ENCODE peak calls at places on chromosomes 12 and 14, in four cellular contexts. One of them, this sample, is unnamed.

GRCh38 chr14:96901227-96901626 is 104.0 kb downstream of the VRK1 start:
- DNase-seq in left cardiac atrium: no peak
- DNase-seq in fibroblast of lung: no peak
- DNase-seq in GM03348: no peak
- DNase-seq in this sample: no peak

GRCh38 chr12:39332661-39333175 is 110.2 kb downstream of the KIF21A start:
- DNase-seq in left cardiac atrium: no peak
- DNase-seq in fibroblast of lung: no peak
- DNase-seq in GM03348: no peak
- DNase-seq in this sample: no peak

GRCh38 chr12:18483723-18484325 is 222.5 kb downstream of the PIK3C2G start:
- DNase-seq in left cardiac atrium: no peak
- DNase-seq in fibroblast of lung: no peak
- DNase-seq in GM03348: no peak
- DNase-seq in this sample: no peak

GRCh38 chr14:55351111-55351510 is 60.5 kb downstream of the ATG14 start:
- DNase-seq in left cardiac atrium: no peak
- DNase-seq in fibroblast of lung: no peak
- DNase-seq in GM03348: no peak
- DNase-seq in this sample: no peak

GRCh38 chr12:43325786-43326185 is 226.2 kb downstream of the ADAMTS20 start:
- DNase-seq in left cardiac atrium: no peak
- DNase-seq in fibroblast of lung: no peak
- DNase-seq in GM03348: no peak
- DNase-seq in this sample: no peak

GRCh38 chr14:79378020-79378419 is 833.3 kb downstream of the DIO2 start:
- DNase-seq in left cardiac atrium: no peak
- DNase-seq in fibroblast of lung: no peak
- DNase-seq in GM03348: no peak
- DNase-seq in this sample: no peak

GRCh38 chr12:57738661-57739237 is at the start of gene AGAP2:
- DNase-seq in left cardiac atrium: no peak
- DNase-seq in fibroblast of lung: peak; percentile 27
- DNase-seq in GM03348: no peak
- DNase-seq in this sample: no peak

GRCh38 chr14:73786942-73787759 is 64.5 kb upstream of the PTGR2 start:
- DNase-seq in left cardiac atrium: peak; percentile 74
- DNase-seq in fibroblast of lung: peak; percentile 51
- DNase-seq in GM03348: peak; percentile 68
- DNase-seq in this sample: peak; percentile 62

GRCh38 chr12:92301329-92301728 is 155.7 kb upstream of the BTG1 start:
- DNase-seq in left cardiac atrium: no peak
- DNase-seq in fibroblast of lung: no peak
- DNase-seq in GM03348: no peak
- DNase-seq in this sample: no peak

GRCh38 chr12:108831309-108831991 is 25.9 kb downstream of the SSH1 start:
- DNase-seq in left cardiac atrium: no peak
- DNase-seq in fibroblast of lung: no peak
- DNase-seq in GM03348: no peak
- DNase-seq in this sample: no peak

GRCh38 chr14:36066636-36067035 is 109.9 kb downstream of the PTCSC3 start:
- DNase-seq in left cardiac atrium: no peak
- DNase-seq in fibroblast of lung: no peak
- DNase-seq in GM03348: no peak
- DNase-seq in this sample: no peak

GRCh38 chr14:103243764-103244737 is 90.0 kb upstream of the EIF5 start:
- DNase-seq in left cardiac atrium: no peak
- DNase-seq in fibroblast of lung: peak; percentile 22
- DNase-seq in GM03348: no peak
- DNase-seq in this sample: no peak

GRCh38 chr12:70919597-70920035 is 922 bp downstream of the PTPRR start:
- DNase-seq in left cardiac atrium: no peak
- DNase-seq in fibroblast of lung: peak; percentile 6
- DNase-seq in GM03348: peak; percentile 19
- DNase-seq in this sample: peak; percentile 19

GRCh38 chr12:31369712-31370521 is 44.0 kb upstream of the SINHCAF start:
- DNase-seq in left cardiac atrium: peak; percentile 63
- DNase-seq in fibroblast of lung: peak; percentile 43
- DNase-seq in GM03348: peak; percentile 57
- DNase-seq in this sample: peak; percentile 60

GRCh38 chr14:63282997-63283396 is 35.7 kb downstream of the GPHB5 start:
- DNase-seq in left cardiac atrium: no peak
- DNase-seq in fibroblast of lung: no peak
- DNase-seq in GM03348: no peak
- DNase-seq in this sample: no peak

GRCh38 chr12:92034858-92035401 is 110.7 kb downstream of the BTG1 start:
- DNase-seq in left cardiac atrium: peak; percentile 44
- DNase-seq in fibroblast of lung: peak; percentile 74
- DNase-seq in GM03348: peak; percentile 64
- DNase-seq in this sample: peak; percentile 48

GRCh38 chr12:6613776-6614512 is 6.8 kb upstream of the CHD4 start:
- DNase-seq in left cardiac atrium: peak; percentile 91
- DNase-seq in fibroblast of lung: peak; percentile 97
- DNase-seq in GM03348: peak; percentile 92
- DNase-seq in this sample: peak; percentile 93

GRCh38 chr14:104673481-104673880 is 15.9 kb upstream of the INF2 start:
- DNase-seq in left cardiac atrium: no peak
- DNase-seq in fibroblast of lung: no peak
- DNase-seq in GM03348: no peak
- DNase-seq in this sample: no peak

GRCh38 chr12:25458047-25458552 is 95.0 kb downstream of the LMNTD1 start:
- DNase-seq in left cardiac atrium: peak; percentile 36
- DNase-seq in fibroblast of lung: peak; percentile 94
- DNase-seq in GM03348: peak; percentile 81
- DNase-seq in this sample: peak; percentile 81

GRCh38 chr14:54168489-54168888 is 211.9 kb upstream of the BMP4 start:
- DNase-seq in left cardiac atrium: no peak
- DNase-seq in fibroblast of lung: no peak
- DNase-seq in GM03348: no peak
- DNase-seq in this sample: no peak

GRCh38 chr12:94284859-94285258 is 136.5 kb downstream of the PLXNC1 start:
- DNase-seq in left cardiac atrium: no peak
- DNase-seq in fibroblast of lung: no peak
- DNase-seq in GM03348: no peak
- DNase-seq in this sample: no peak

GRCh38 chr14:43204816-43205215 is 1302.3 kb downstream of the FSCB start:
- DNase-seq in left cardiac atrium: no peak
- DNase-seq in fibroblast of lung: no peak
- DNase-seq in GM03348: no peak
- DNase-seq in this sample: no peak

GRCh38 chr14:93490001-93490400 is 59.3 kb downstream of the UNC79 start:
- DNase-seq in left cardiac atrium: no peak
- DNase-seq in fibroblast of lung: no peak
- DNase-seq in GM03348: no peak
- DNase-seq in this sample: no peak

GRCh38 chr14:29741909-29742401 is 185.7 kb downstream of the PRKD1 start:
- DNase-seq in left cardiac atrium: no peak
- DNase-seq in fibroblast of lung: peak; percentile 87
- DNase-seq in GM03348: peak; percentile 44
- DNase-seq in this sample: peak; percentile 55

GRCh38 chr12:61870658-61871559 is 389.3 kb upstream of the USP15 start:
- DNase-seq in left cardiac atrium: no peak
- DNase-seq in fibroblast of lung: no peak
- DNase-seq in GM03348: no peak
- DNase-seq in this sample: no peak

GRCh38 chr14:103198429-103199140 is 75.3 kb downstream of the TNFAIP2 start:
- DNase-seq in left cardiac atrium: no peak
- DNase-seq in fibroblast of lung: peak; percentile 47
- DNase-seq in GM03348: peak; percentile 76
- DNase-seq in this sample: peak; percentile 83

GRCh38 chr12:52050116-52050770 is 999 bp upstream of the NR4A1 start:
- DNase-seq in left cardiac atrium: peak; percentile 44
- DNase-seq in fibroblast of lung: no peak
- DNase-seq in GM03348: no peak
- DNase-seq in this sample: peak; percentile 41

GRCh38 chr12:102702447-102703114 is 214.5 kb downstream of the PAH start:
- DNase-seq in left cardiac atrium: peak; percentile 38
- DNase-seq in fibroblast of lung: peak; percentile 50
- DNase-seq in GM03348: peak; percentile 55
- DNase-seq in this sample: peak; percentile 77

GRCh38 chr12:26227376-26227775 is 32.0 kb downstream of the SSPN start:
- DNase-seq in left cardiac atrium: no peak
- DNase-seq in fibroblast of lung: no peak
- DNase-seq in GM03348: no peak
- DNase-seq in this sample: no peak

GRCh38 chr12:106135781-106136180 is 3.0 kb downstream of the NUAK1 start:
- DNase-seq in left cardiac atrium: no peak
- DNase-seq in fibroblast of lung: peak; percentile 67
- DNase-seq in GM03348: peak; percentile 37
- DNase-seq in this sample: no peak

GRCh38 chr14:63345826-63346225 is 27.1 kb upstream of the GPHB5 start:
- DNase-seq in left cardiac atrium: no peak
- DNase-seq in fibroblast of lung: no peak
- DNase-seq in GM03348: no peak
- DNase-seq in this sample: no peak

GRCh38 chr12:62730649-62731377 is 204.1 kb downstream of the PPM1H start:
- DNase-seq in left cardiac atrium: no peak
- DNase-seq in fibroblast of lung: peak; percentile 92
- DNase-seq in GM03348: peak; percentile 61
- DNase-seq in this sample: peak; percentile 60

GRCh38 chr12:43758247-43758727 is 303 bp downstream of the PUS7L start:
- DNase-seq in left cardiac atrium: no peak
- DNase-seq in fibroblast of lung: peak; percentile 51
- DNase-seq in GM03348: peak; percentile 63
- DNase-seq in this sample: peak; percentile 57

GRCh38 chr14:102170061-102170460 is 30.4 kb downstream of the WDR20 start:
- DNase-seq in left cardiac atrium: no peak
- DNase-seq in fibroblast of lung: no peak
- DNase-seq in GM03348: no peak
- DNase-seq in this sample: no peak

GRCh38 chr12:24591079-24591626 is 357.7 kb downstream of the BCAT1 start:
- DNase-seq in left cardiac atrium: no peak
- DNase-seq in fibroblast of lung: no peak
- DNase-seq in GM03348: no peak
- DNase-seq in this sample: no peak

This sample was measured in AG20443.